ENCODE peak calls at places on chromosomes 4 and X, in four cellular contexts. K is upper lobe of left lung, O is stomach, W is HCT116. Z is an unnamed sample.
A peak's percentile ranks its signal among the peaks of the same experiment; 100 is the strongest.

GRCh38 chr4:145482209-145483021 is 762 bp downstream of the SMAD1 start:
- DNase-seq in K (peak; percentile 50), O (peak; percentile 55), W (peak; percentile 16), Z (peak; percentile 57)

GRCh38 chr4:610411-611261 is 14.7 kb upstream of the PDE6B start:
- DNase-seq in K (peak; percentile 23), O (no peak), W (no peak), Z (peak; percentile 60)

GRCh38 chrX:126820700-126821420 is 1.3 kb downstream of the PRR32 start:
- DNase-seq in K (no peak), O (no peak), W (no peak), Z (no peak)

GRCh38 chrX:2183193-2183725 is 317.5 kb downstream of the DHRSX start:
- DNase-seq in K (no peak), O (no peak), W (no peak), Z (no peak)

GRCh38 chr4:41430796-41431195 is 107.2 kb upstream of the LIMCH1 start:
- DNase-seq in K (no peak), O (no peak), W (no peak), Z (no peak)

GRCh38 chrX:149521438-149521837 is 16.3 kb upstream of the IDS start:
- DNase-seq in K (no peak), O (no peak), W (no peak), Z (no peak)

GRCh38 chr4:73309211-73309610 is 50.6 kb upstream of the ANKRD17 start:
- DNase-seq in K (no peak), O (no peak), W (no peak), Z (no peak)

GRCh38 chr4:26700110-26700509 is 116.2 kb downstream of the TBC1D19 start:
- DNase-seq in K (no peak), O (no peak), W (no peak), Z (no peak)

GRCh38 chrX:41825796-41826195 is 97.6 kb downstream of the CASK start:
- DNase-seq in K (no peak), O (no peak), W (no peak), Z (no peak)

GRCh38 chr4:120691106-120691505 is 231.4 kb downstream of the PRDM5 start:
- DNase-seq in K (no peak), O (no peak), W (no peak), Z (no peak)

GRCh38 chr4:32140636-32141035 is 1420.5 kb downstream of the PCDH7 start:
- DNase-seq in K (no peak), O (no peak), W (no peak), Z (no peak)

GRCh38 chrX:24851776-24852175 is 158.1 kb downstream of the POLA1 start:
- DNase-seq in K (no peak), O (no peak), W (no peak), Z (no peak)

GRCh38 chr4:1239141-1239948 is 9.6 kb downstream of the CTBP1 start:
- DNase-seq in K (peak; percentile 20), O (no peak), W (no peak), Z (no peak)

GRCh38 chrX:19866626-19867410 is 20.6 kb downstream of the SH3KBP1 start:
- DNase-seq in K (no peak), O (no peak), W (no peak), Z (no peak)

GRCh38 chr4:71944956-71945355 is 86.8 kb upstream of the NPFFR2 start:
- DNase-seq in K (no peak), O (no peak), W (no peak), Z (no peak)

GRCh38 chrX:19554786-19555185 is 39.5 kb upstream of the MAP3K15 start:
- DNase-seq in K (no peak), O (no peak), W (no peak), Z (no peak)

GRCh38 chrX:53483838-53484420 is 49.8 kb upstream of the HSD17B10 start:
- DNase-seq in K (no peak), O (no peak), W (no peak), Z (no peak)

GRCh38 chr4:14867847-14868246 is 134.4 kb upstream of the CPEB2 start:
- DNase-seq in K (no peak), O (no peak), W (no peak), Z (no peak)

GRCh38 chr4:33882246-33882990 is 2361.9 kb downstream of the ARAP2 start:
- DNase-seq in K (no peak), O (no peak), W (no peak), Z (no peak)

GRCh38 chrX:46788902-46789301 is 30.0 kb upstream of the SLC9A7 start:
- DNase-seq in K (no peak), O (no peak), W (no peak), Z (no peak)

GRCh38 chrX:134453631-134454030 is 6.3 kb upstream of the HPRT1 start:
- DNase-seq in K (no peak), O (peak; percentile 36), W (no peak), Z (no peak)

GRCh38 chr4:70667710-70668535 is 1.6 kb upstream of the JCHAIN start:
- DNase-seq in K (no peak), O (no peak), W (no peak), Z (no peak)

GRCh38 chr4:26368685-26369084 is 47.9 kb downstream of the RBPJ start:
- DNase-seq in K (no peak), O (no peak), W (no peak), Z (no peak)

GRCh38 chr4:70359115-70359661 is 1.4 kb upstream of the SMR3A start:
- DNase-seq in K (no peak), O (no peak), W (no peak), Z (no peak)

GRCh38 chr4:112234952-112235609 is 3.5 kb downstream of the AP1AR start:
- DNase-seq in K (peak; percentile 69), O (peak; percentile 74), W (peak; percentile 63), Z (peak; percentile 62)

GRCh38 chrX:13520931-13521330 is 48.5 kb upstream of the EGFL6 start:
- DNase-seq in K (no peak), O (no peak), W (no peak), Z (no peak)

GRCh38 chr4:183097251-183098079 is 1.6 kb upstream of the WWC2 start:
- DNase-seq in K (no peak), O (no peak), W (no peak), Z (no peak)

GRCh38 chr4:189002475-189002874 is 863.2 kb downstream of the TRIML1 start:
- DNase-seq in K (no peak), O (no peak), W (no peak), Z (no peak)

GRCh38 chr4:20254517-20255250 is 3.0 kb downstream of the SLIT2 start:
- DNase-seq in K (no peak), O (no peak), W (no peak), Z (peak; percentile 49)

GRCh38 chr4:146632770-146633470 is 5.8 kb upstream of the POU4F2 start:
- DNase-seq in K (no peak), O (no peak), W (no peak), Z (no peak)

GRCh38 chr4:155889036-155889793 is 14.3 kb upstream of the TDO2 start:
- DNase-seq in K (no peak), O (no peak), W (no peak), Z (no peak)

GRCh38 chrX:10106801-10107200 is 50.0 kb upstream of the CLCN4 start:
- DNase-seq in K (no peak), O (no peak), W (no peak), Z (no peak)
- TF ChIP-seq POLR2AphosphoS5 in K (peak; percentile 7), O (no peak), W (no peak), Z (no peak)

DNA sequence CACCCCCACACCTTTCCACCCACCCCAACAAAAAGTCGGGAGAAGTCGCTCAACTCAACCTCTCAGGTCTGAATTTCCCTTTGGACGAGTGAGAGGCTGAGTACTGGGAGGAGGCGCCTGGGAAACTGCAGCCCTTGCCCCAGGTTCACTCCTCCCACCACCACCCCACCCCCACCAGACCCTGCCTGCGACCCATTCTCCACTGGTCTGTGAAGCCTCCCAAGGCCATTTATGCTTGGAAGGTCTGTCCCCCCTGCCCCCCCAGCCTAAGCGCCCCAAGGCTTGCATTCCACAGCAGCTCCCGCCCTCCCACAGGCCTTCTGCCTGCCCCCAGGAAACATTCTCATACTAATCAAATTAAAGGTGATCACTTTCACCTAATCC is 27.2 kb downstream of the ELF4 start:
- DNase-seq in K (no peak), O (no peak), W (no peak), Z (no peak)
- H3K4me1 ChIP-seq in K (peaks cover 48% of the 10 kb centered on the region), O (peaks cover 51% of the 10 kb centered on the region), W (no peaks in the 10 kb centered on the region), Z (no peaks in the 10 kb centered on the region)

GRCh38 chr4:105473340-105474109 is at the start of gene PPA2:
- DNase-seq in K (peak; percentile 95), O (peak; percentile 89), W (peak; percentile 78), Z (peak; percentile 85)

GRCh38 chr4:105474110-105474518 is 252 bp upstream of the PPA2 start:
- DNase-seq in K (peak; percentile 93), O (peak; percentile 92), W (no peak), Z (peak; percentile 86)

GRCh38 chr4:105472871-105473339 is 957 bp downstream of the PPA2 start:
- DNase-seq in K (no peak), O (no peak), W (no peak), Z (peak; percentile 19)

GRCh38 chr4:105466580-105466979 is 7.3 kb downstream of the PPA2 start:
- DNase-seq in K (no peak), O (no peak), W (no peak), Z (no peak)

DNA sequence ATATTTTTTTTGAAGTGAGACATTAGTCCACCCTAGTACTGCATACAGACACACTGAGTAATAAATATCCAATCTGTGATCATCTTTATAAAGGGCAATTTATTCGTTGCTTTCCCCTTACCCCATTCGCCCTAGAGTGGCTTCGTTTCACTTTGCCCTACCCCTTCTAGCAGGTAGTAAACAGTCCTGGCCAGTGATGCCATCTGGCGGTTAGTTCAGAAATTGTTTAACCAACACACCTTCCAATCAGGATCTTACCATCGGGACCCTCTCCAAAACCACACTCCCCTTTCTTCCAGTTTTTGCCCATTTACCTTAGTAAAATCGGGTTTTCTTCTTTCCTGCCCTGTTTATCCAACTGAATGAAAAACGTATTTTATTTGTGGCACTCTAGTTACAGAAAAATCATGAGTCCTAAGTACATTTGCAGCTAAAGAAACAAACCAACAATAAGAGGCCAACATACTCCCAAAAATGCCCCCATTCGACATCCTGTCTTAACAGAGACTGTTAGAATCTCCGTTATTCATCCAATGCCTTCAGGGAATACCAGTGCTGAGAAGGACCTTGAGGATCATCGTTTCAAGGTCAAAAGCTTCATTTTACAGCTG is 2.2 kb downstream of the PPA2 start:
- DNase-seq in K (peak; percentile 80), O (peak; percentile 74), W (peak; percentile 69), Z (peak; percentile 55)
- TF ChIP-seq POLR2AphosphoS5 in K (no peak), O (peak; percentile 66), W (no peak), Z (no peak)

GRCh38 chrX:100973411-100973810 is 3.9 kb downstream of the ARL13A start:
- DNase-seq in K (no peak), O (no peak), W (no peak), Z (no peak)

GRCh38 chrX:100979881-100980607 is 10.5 kb downstream of the ARL13A start:
- DNase-seq in K (peak; percentile 26), O (no peak), W (no peak), Z (no peak)

GRCh38 chrX:100975212-100975611 is 5.7 kb downstream of the ARL13A start:
- DNase-seq in K (no peak), O (no peak), W (no peak), Z (no peak)

GRCh38 chrX:100980608-100981497 is 11.3 kb downstream of the ARL13A start:
- DNase-seq in K (peak; percentile 85), O (peak; percentile 65), W (peak; percentile 73), Z (peak; percentile 61)

DNA sequence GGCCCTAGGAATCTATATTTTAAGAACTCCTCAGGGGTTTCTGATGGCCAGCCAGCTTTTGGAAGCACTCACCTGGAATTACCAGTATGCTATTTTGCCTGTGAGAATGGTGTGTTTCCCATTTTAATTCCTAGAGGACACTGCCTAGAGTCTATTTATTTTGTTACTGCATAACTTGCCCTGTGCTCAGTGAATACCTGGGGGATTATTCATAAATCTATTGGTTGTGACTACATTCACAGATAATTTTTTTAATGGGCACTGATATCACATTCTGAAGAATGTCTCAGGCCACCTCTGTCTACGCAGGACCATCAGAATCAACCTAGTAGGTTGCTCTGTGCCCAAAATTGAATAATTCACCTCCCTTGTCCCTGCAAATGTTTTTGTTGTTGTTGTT is 6.7 kb downstream of the ARL13A start:
- DNase-seq in K (no peak), O (no peak), W (no peak), Z (no peak)
- H3K4me1 ChIP-seq in K (no peaks in the 10 kb centered on the region), O (no peaks in the 10 kb centered on the region), W (peaks cover 13% of the 10 kb centered on the region), Z (no peaks in the 10 kb centered on the region)